ENCODE peak calls at places on chromosomes 11 and 22, in four cellular contexts. Z is stimulated activated CD4-positive, alpha-beta T cell treated with anti-CD3 and anti-CD28 coated beads, Interleukin-15, amount 100 ng/mL, for 1 hour; B is NCI-H2029 treated with DMSO at 0.1 percent for 48 hours; C is activated T-cell treated with anti-CD3 and anti-CD28 coated beads, Interleukin-2, amount 50 U/mL, for 1 hour. K is an unnamed sample.

GRCh38 chr11:104772806-104773241 is 125.4 kb downstream of the CASP12 start:
- DNase-seq in B (no peak), C (no peak), Z (no peak), K (no peak)

GRCh38 chr22:26894766-26895485 is 237.5 kb downstream of the MIAT start:
- DNase-seq in B (no peak), Z (no peak), C (no peak), K (no peak)

GRCh38 chr11:14358729-14359439 is at the start of gene RRAS2:
- DNase-seq in Z (peak; percentile 57), B (no peak), C (peak; percentile 82), K (peak; percentile 86)

GRCh38 chr11:7749456-7749855 is 43.2 kb upstream of the OVCH2 start:
- DNase-seq in Z (no peak), B (no peak), C (no peak), K (no peak)

GRCh38 chr22:22813126-22814075 is 74.2 kb upstream of the IGLL5 start:
- DNase-seq in Z (no peak), B (no peak), C (no peak), K (no peak)

GRCh38 chr11:106697058-106697457 is 321.2 kb downstream of the GUCY1A2 start:
- DNase-seq in B (no peak), C (no peak), Z (no peak), K (no peak)

GRCh38 chr11:57667065-57667714 is 724 bp upstream of the ZDHHC5 start:
- DNase-seq in Z (peak; percentile 86), B (peak; percentile 98), C (peak; percentile 83), K (peak; percentile 98)

GRCh38 chr22:41217553-41218157 is 12.5 kb downstream of the L3MBTL2 start:
- DNase-seq in B (peak; percentile 56), Z (no peak), C (peak; percentile 37), K (peak; percentile 67)

GRCh38 chr11:109423114-109423859 is 1.3 kb downstream of the C11orf87 start:
- DNase-seq in B (no peak), C (no peak), Z (no peak), K (no peak)

GRCh38 chr22:37581534-37581933 is 1.6 kb upstream of the LGALS2 start:
- DNase-seq in C (no peak), B (no peak), Z (no peak), K (no peak)

GRCh38 chr22:49049691-49050090 is 778.0 kb downstream of the BRD1 start:
- DNase-seq in Z (no peak), C (no peak), B (no peak), K (no peak)

GRCh38 chr11:35173011-35173511 is 34.1 kb downstream of the CD44 start:
- DNase-seq in Z (no peak), C (no peak), B (no peak), K (no peak)

GRCh38 chr11:5591613-5592012 is 4.8 kb upstream of the TRIM6 start:
- DNase-seq in Z (no peak), C (no peak), B (no peak), K (peak; percentile 17)

K was measured in NAMALWA.